ENCODE peak calls at places on chromosomes 2 and 18, in four cellular contexts. F is H9, X is IMR-90, Z is H1. T is an unnamed sample.

GRCh38 chr2:153163055-153163454 is 315.5 kb downstream of the RPRM start:
- DNase-seq in X (no peak), Z (no peak), F (peak; percentile 37), T (peak; percentile 82)

GRCh38 chr18:77557030-77557429 is 307.4 kb downstream of the GALR1 start:
- DNase-seq in X (no peak), Z (peak; percentile 59), F (no peak), T (peak; percentile 27)

GRCh38 chr18:10822457-10822856 is 296.6 kb downstream of the NAPG start:
- DNase-seq in Z (no peak), F (no peak), X (no peak), T (peak; percentile 95)

GRCh38 chr2:207239222-207239674 is 73.5 kb upstream of the KLF7 start:
- DNase-seq in Z (no peak), F (no peak), X (peak; percentile 100), T (peak; percentile 44)

GRCh38 chr2:240423788-240424191 is 11.7 kb upstream of the GPC1 start:
- DNase-seq in X (no peak), Z (no peak), F (peak; percentile 13), T (no peak)

GRCh38 chr18:59087391-59087790 is 52.3 kb upstream of the SEC11C start:
- DNase-seq in Z (no peak), X (peak; percentile 7), F (no peak), T (no peak)

GRCh38 chr18:23738151-23738550 is 48.9 kb downstream of the LAMA3 start:
- DNase-seq in Z (no peak), F (no peak), X (no peak), T (no peak)

GRCh38 chr2:112728384-112729175 is 7.8 kb downstream of the NT5DC4 start:
- DNase-seq in Z (no peak), F (no peak), X (no peak), T (no peak)

GRCh38 chr2:239717706-239718105 is 307.4 kb downstream of the NDUFA10 start:
- DNase-seq in X (no peak), F (peak; percentile 25), Z (no peak), T (no peak)

DNA sequence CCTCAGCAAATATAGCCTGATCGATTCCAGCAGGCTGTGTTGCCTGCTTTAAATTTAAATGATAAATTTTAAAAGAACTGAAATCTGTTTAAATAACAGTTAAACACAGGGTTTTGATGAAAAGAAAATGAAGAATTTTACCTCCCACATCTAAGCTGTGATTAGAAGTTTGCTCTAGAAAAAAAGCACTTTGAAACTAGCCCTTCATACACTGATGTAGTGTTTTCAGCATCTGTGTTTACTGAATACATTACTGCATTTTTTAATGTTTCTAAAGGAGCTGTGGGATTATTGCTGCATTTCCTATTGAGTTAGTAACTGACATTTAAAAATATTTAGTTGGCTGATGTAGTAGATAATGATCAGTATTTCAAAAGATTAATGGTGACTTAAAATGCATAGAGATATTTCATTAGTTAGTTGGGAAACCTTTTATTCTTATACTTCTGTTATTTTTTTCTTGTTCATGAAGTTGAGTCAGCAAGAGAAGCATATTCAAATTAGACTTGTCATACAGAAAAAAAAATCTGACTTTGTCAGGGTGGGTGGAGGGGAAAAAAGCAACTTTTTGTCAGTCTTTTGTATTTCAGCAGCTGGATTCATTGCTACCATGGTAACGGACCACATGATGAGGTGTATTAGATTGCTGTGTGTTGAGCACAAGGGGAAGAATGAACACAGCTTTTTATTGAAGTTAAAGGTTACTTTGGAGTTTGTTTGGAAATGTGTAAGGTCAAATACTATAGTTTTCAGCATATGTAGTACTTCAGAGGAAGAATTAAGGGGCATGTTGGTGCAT is at the start of gene DTNA:
- DNase-seq in F (no peak), Z (no peak), X (peak; percentile 96), T (peak; percentile 80)
- H2BK15ac ChIP-seq in F (no peak within 1 kb of the TSS), Z (no peak within 1 kb of the TSS), X (peak within 1 kb of the TSS; percentile 84), T (no peak within 1 kb of the TSS)

DNA sequence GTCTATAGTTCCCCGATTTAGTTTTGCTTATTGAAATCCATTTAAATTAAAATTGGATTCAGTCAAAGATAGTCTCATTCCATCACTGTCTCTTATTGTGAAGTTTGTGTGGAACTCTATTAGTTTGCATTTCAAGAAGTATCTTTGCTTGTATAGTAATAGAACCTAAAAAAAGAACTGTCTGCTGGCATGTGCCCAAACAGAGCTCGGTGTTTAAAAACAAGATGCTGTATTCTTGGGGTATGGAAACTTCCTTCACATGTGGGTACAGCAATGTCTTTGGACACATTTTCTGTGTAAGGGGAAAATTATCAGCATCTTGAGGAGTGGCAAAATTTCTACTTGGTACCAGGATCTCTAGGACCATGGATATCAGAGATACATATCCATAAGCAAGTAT is 292.6 kb downstream of the PLCL1 start:
- DNase-seq in Z (no peak), F (no peak), X (no peak), T (no peak)
- H4K5ac ChIP-seq in Z (no peak overlapping the region), F (no peak overlapping the region), X (no peak overlapping the region), T (peak overlapping the region; percentile 57)

GRCh38 chr2:237699870-237700582 is 72.6 kb downstream of the LRRFIP1 start:
- DNase-seq in Z (no peak), X (no peak), F (no peak), T (no peak)
- H3K4ac ChIP-seq in Z (no peak overlapping the region), X (peak overlapping the region; percentile 54), F (no peak overlapping the region), T (no peak overlapping the region)

GRCh38 chr2:67880291-67880761 is 182.5 kb downstream of the C1D start:
- DNase-seq in Z (no peak), X (peak; percentile 16), F (no peak), T (peak; percentile 89)
- H2BK15ac ChIP-seq in Z (no peak overlapping the region), X (no peak overlapping the region), F (no peak overlapping the region), T (no peak overlapping the region)